ENCODE peak calls at places on chromosomes 1 and 21, in four cellular contexts. V is right cardiac atrium, H is HS-5, T is NCI-H1092 treated with DMSO at 0.1 percent for 48 hours. C is an unnamed sample.
A peak's percentile ranks its signal among the peaks of the same experiment; 100 is the strongest.

GRCh38 chr1:207985190-207985589 is 74.3 kb upstream of the CD34 start:
- DNase-seq in V (no peak), H (no peak), T (no peak), C (no peak)

GRCh38 chr1:55437692-55438091 is 222.5 kb upstream of the USP24 start:
- DNase-seq in V (no peak), H (no peak), T (no peak), C (no peak)

GRCh38 chr21:44456915-44457736 is 1.8 kb downstream of the LRRC3 start:
- DNase-seq in V (peak; percentile 55), H (no peak), T (no peak), C (no peak)

GRCh38 chr1:210262167-210262896 is 29.7 kb downstream of the SERTAD4 start:
- DNase-seq in V (peak; percentile 83), H (no peak), T (no peak), C (peak; percentile 56)

GRCh38 chr1:2418791-2419320 is 6.5 kb upstream of the PEX10 start:
- DNase-seq in V (no peak), H (no peak), T (no peak), C (no peak)

GRCh38 chr1:8409107-8409506 is 91.2 kb downstream of the SLC45A1 start:
- DNase-seq in V (no peak), H (no peak), T (no peak), C (no peak)

GRCh38 chr1:203170625-203171330 is 4.8 kb downstream of the MYBPH start:
- DNase-seq in V (no peak), H (no peak), T (no peak), C (no peak)

GRCh38 chr1:214071469-214071868 is 83.7 kb downstream of the PROX1 start:
- DNase-seq in V (no peak), H (no peak), T (no peak), C (no peak)

GRCh38 chr1:94803517-94804441 is 16.4 kb upstream of the SLC44A3 start:
- DNase-seq in V (no peak), H (no peak), T (peak; percentile 53), C (no peak)

GRCh38 chr1:180166436-180166800 is 11.7 kb downstream of the QSOX1 start:
- DNase-seq in V (no peak), H (no peak), T (no peak), C (no peak)

GRCh38 chr1:243851129-243851756 is 1.2 kb upstream of the AKT3 start:
- DNase-seq in V (no peak), H (no peak), T (peak; percentile 82), C (no peak)

GRCh38 chr1:17607644-17608581 is 68.4 kb downstream of the ARHGEF10L start:
- DNase-seq in V (peak; percentile 47), H (no peak), T (no peak), C (no peak)

GRCh38 chr1:204941415-204942338 is 71.0 kb downstream of the NFASC start:
- DNase-seq in V (peak; percentile 78), H (peak; percentile 14), T (peak; percentile 80), C (peak; percentile 5)

GRCh38 chr1:229582011-229582694 is 23.6 kb upstream of the ABCB10 start:
- DNase-seq in V (peak; percentile 68), H (no peak), T (peak; percentile 37), C (no peak)

GRCh38 chr1:203151362-203152157 is 24.0 kb downstream of the ADORA1 start:
- DNase-seq in V (no peak), H (no peak), T (no peak), C (no peak)

GRCh38 chr1:60657926-60658325 is 424.4 kb upstream of the NFIA start:
- DNase-seq in V (no peak), H (no peak), T (no peak), C (no peak)

C was measured in GM04503.